ENCODE peak calls at places on chromosomes 1 and 21, in ten cellular contexts. D is cardiac fibroblast, C is right atrium auricular region, R is osteocyte, U is GM10248, Z is colonic mucosa, G is transverse colon, Q is neural crest cell, I is HFF-Myc, A is fibroblast of lung. Y is an unnamed sample.

GRCh38 chr1:184330884-184331283 is 55.9 kb upstream of the C1orf21 start:
- DNase-seq in Z (no peak), D (no peak), Q (no peak), G (no peak), I (no peak), C (no peak), A (no peak), R (no peak), U (no peak), Y (no peak)

GRCh38 chr1:150765229-150765976 is at the start of gene CTSS:
- DNase-seq in G (no peak), D (peak), C (no peak), I (peak), Z (no peak), Q (no peak), U (peak), A (no peak), R (no peak), Y (no peak)

GRCh38 chr1:229283183-229283611 is 12.3 kb downstream of the RAB4A start:
- DNase-seq in Z (no peak), C (no peak), U (no peak), I (no peak), A (no peak), R (no peak), D (no peak), G (no peak), Q (no peak), Y (no peak)

GRCh38 chr21:30733026-30733425 is 14.0 kb downstream of the KRTAP21-2 start:
- DNase-seq in Z (no peak), D (no peak), G (no peak), Q (no peak), C (no peak), U (no peak), I (no peak), A (no peak), R (no peak), Y (no peak)

GRCh38 chr21:33384851-33385331 is 18.3 kb upstream of the IFNGR2 start:
- DNase-seq in R (no peak), I (no peak), A (peak), G (no peak), Z (no peak), C (no peak), U (no peak), Q (no peak), D (no peak), Y (no peak)

GRCh38 chr1:54290443-54291184 is 90.6 kb downstream of the MRPL37 start:
- DNase-seq in D (peak), Z (no peak), U (no peak), Q (no peak), C (no peak), I (no peak), G (no peak), A (peak), R (no peak), Y (peak)

GRCh38 chr1:212118167-212118871 is 82.8 kb downstream of the DTL start:
- DNase-seq in Q (no peak), R (no peak), D (peak), U (no peak), Z (no peak), A (peak), C (no peak), G (no peak), I (no peak), Y (no peak)

GRCh38 chr21:38756746-38757145 is 49.0 kb upstream of the ETS2 start:
- DNase-seq in A (peak), C (no peak), Z (no peak), I (no peak), G (no peak), Q (no peak), R (no peak), D (peak), U (no peak), Y (peak)

GRCh38 chr1:16925635-16926490 is 4.1 kb downstream of the CROCC start:
- DNase-seq in U (peak), C (no peak), R (no peak), Q (no peak), Z (no peak), I (no peak), D (no peak), G (no peak), A (no peak), Y (no peak)

GRCh38 chr1:9684806-9685205 is 33.3 kb downstream of the PIK3CD start:
- DNase-seq in A (no peak), C (no peak), R (no peak), Z (no peak), G (no peak), Q (no peak), U (no peak), D (no peak), I (no peak), Y (no peak)

GRCh38 chr1:6365047-6365446 is 28.5 kb downstream of the ACOT7 start:
- DNase-seq in A (no peak), D (no peak), R (no peak), I (no peak), U (no peak), Q (no peak), G (no peak), Z (no peak), C (no peak), Y (no peak)

GRCh38 chr1:88549536-88549935 is 134.5 kb upstream of the PKN2 start:
- DNase-seq in A (peak), I (no peak), R (no peak), G (no peak), Z (no peak), U (no peak), Q (no peak), D (peak), C (no peak), Y (peak)

GRCh38 chr1:87404306-87404705 is 75.6 kb downstream of the LMO4 start:
- DNase-seq in Q (no peak), Z (no peak), R (no peak), A (no peak), C (no peak), G (no peak), D (no peak), U (no peak), I (no peak), Y (no peak)

GRCh38 chr1:176178316-176178715 is 28.8 kb downstream of the COP1 start:
- DNase-seq in G (no peak), D (peak), Q (no peak), A (no peak), Z (no peak), R (no peak), I (no peak), U (no peak), C (no peak), Y (no peak)

GRCh38 chr1:116336250-116336649 is 36.8 kb upstream of the ATP1A1 start:
- DNase-seq in Q (no peak), C (no peak), I (no peak), R (no peak), A (no peak), U (no peak), Z (peak), G (no peak), D (no peak), Y (no peak)

GRCh38 chr1:89987170-89987819 is 7.6 kb upstream of the ZNF326 start:
- DNase-seq in A (peak), D (peak), U (peak), I (peak), G (peak), R (no peak), C (no peak), Q (peak), Z (peak), Y (peak)

GRCh38 chr1:41728403-41729202 is 190.1 kb downstream of the HIVEP3 start:
- DNase-seq in Z (peak), A (no peak), I (no peak), C (no peak), Q (no peak), G (peak), U (peak), R (no peak), D (no peak), Y (no peak)

GRCh38 chr1:203120325-203121138 is 7.0 kb upstream of the ADORA1 start:
- DNase-seq in C (peak), G (no peak), U (no peak), D (no peak), Z (no peak), Q (no peak), R (peak), A (no peak), I (no peak), Y (no peak)

GRCh38 chr1:12196641-12197482 is 30.1 kb downstream of the TNFRSF1B start:
- DNase-seq in Q (no peak), I (no peak), D (no peak), G (peak), A (no peak), R (no peak), Z (no peak), C (no peak), U (no peak), Y (no peak)

GRCh38 chr1:211111351-211111750 is 22.6 kb downstream of the KCNH1 start:
- DNase-seq in R (no peak), U (no peak), G (no peak), D (no peak), I (no peak), Q (no peak), C (no peak), A (no peak), Z (no peak), Y (no peak)

GRCh38 chr1:211113566-211113965 is 20.4 kb downstream of the KCNH1 start:
- DNase-seq in Z (no peak), A (no peak), G (no peak), Q (no peak), I (no peak), R (no peak), D (no peak), C (no peak), U (no peak), Y (no peak)

GRCh38 chr1:211118407-211119102 is 15.4 kb downstream of the KCNH1 start:
- DNase-seq in D (no peak), R (no peak), A (peak), G (no peak), I (no peak), Q (no peak), C (no peak), U (no peak), Z (no peak), Y (peak)

DNA sequence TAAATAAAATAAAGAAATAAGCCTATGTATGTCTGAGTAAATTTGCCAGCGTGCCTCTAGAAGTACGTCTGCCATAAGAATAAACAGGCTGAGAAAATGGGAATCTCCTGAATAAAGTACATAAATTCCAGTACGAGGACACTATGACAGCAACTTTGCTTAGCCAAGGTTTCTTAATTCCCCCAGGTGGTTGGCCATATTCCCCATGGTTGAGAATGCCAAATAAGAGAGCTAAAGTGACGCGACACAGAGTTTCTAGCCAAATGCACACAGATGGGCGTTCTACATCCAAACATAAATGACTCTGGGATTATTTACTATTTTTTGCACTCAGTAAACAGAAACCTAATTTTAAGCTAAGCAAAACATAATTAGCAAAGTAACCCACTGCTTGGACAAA is 19.5 kb downstream of the KCNH1 start:
- DNase-seq in R (no peak), A (no peak), U (no peak), C (no peak), Q (no peak), G (no peak), Z (no peak), I (no peak), D (no peak), Y (no peak)
- TF ChIP-seq CTCF in R (no peak), A (no peak), U (no peak), C (no peak), Q (no peak), G (no peak), Z (no peak), I (no peak), D (no peak), Y (no peak)

GRCh38 chr1:53219711-53220110 is 723 bp downstream of the CZIB start:
- DNase-seq in U (no peak), I (no peak), G (no peak), Z (no peak), C (no peak), A (no peak), D (no peak), Q (no peak), R (no peak), Y (no peak)
- TF ChIP-seq CTCF in U (no peak), I (no peak), G (no peak), Z (no peak), C (no peak), A (no peak), D (no peak), Q (no peak), R (no peak), Y (no peak)

DNA sequence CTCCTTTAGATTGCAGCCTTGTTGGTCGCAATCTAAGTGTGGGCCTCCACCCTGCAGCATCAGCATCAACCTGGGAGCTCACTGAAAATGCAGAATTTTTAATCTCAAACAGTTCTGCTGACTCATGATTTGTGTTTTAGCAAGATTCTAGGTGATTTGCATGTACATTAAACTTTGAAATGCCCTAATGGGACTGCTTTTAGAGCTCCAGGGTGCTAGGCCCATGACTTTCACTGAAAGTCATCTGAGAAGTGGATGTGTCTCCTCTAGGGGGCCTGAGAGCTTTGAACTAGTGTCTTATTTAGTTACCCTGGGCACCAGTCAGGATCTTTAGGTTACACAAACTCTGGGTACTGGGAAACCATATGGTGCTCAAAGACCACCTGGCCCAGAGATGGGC is 9.0 kb downstream of the TRIM67 start:
- DNase-seq in R (no peak), U (no peak), G (no peak), I (no peak), D (no peak), A (no peak), Z (no peak), Q (no peak), C (no peak), Y (no peak)
- TF ChIP-seq CTCF in R (no peak), U (no peak), G (no peak), I (peak), D (no peak), A (no peak), Z (no peak), Q (peak), C (no peak), Y (peak)

GRCh38 chr1:1574721-1575537 is at the start of gene SSU72:
- DNase-seq in A (peak), R (peak), D (peak), U (peak), Q (peak), Z (peak), G (peak), C (peak), I (peak), Y (peak)
- TF ChIP-seq CTCF in A (no peak), R (no peak), D (no peak), U (no peak), Q (no peak), Z (no peak), G (no peak), C (no peak), I (no peak), Y (no peak)

GRCh38 chr1:8464377-8464776 is 146.5 kb downstream of the SLC45A1 start:
- DNase-seq in U (no peak), G (no peak), Z (no peak), D (no peak), I (no peak), A (no peak), C (no peak), R (no peak), Q (no peak), Y (no peak)

GRCh38 chr1:8465692-8466091 is 147.8 kb downstream of the SLC45A1 start:
- DNase-seq in Q (no peak), R (no peak), A (no peak), D (no peak), U (no peak), C (no peak), G (no peak), I (no peak), Z (peak), Y (no peak)

GRCh38 chr1:8467308-8467707 is 149.4 kb downstream of the SLC45A1 start:
- DNase-seq in G (no peak), D (no peak), I (no peak), A (no peak), U (no peak), Z (peak), R (no peak), C (no peak), Q (no peak), Y (no peak)

GRCh38 chr1:8463144-8463927 is 145.4 kb downstream of the SLC45A1 start:
- DNase-seq in C (no peak), D (peak), I (peak), Z (peak), R (no peak), Q (no peak), A (peak), U (no peak), G (peak), Y (peak)

DNA sequence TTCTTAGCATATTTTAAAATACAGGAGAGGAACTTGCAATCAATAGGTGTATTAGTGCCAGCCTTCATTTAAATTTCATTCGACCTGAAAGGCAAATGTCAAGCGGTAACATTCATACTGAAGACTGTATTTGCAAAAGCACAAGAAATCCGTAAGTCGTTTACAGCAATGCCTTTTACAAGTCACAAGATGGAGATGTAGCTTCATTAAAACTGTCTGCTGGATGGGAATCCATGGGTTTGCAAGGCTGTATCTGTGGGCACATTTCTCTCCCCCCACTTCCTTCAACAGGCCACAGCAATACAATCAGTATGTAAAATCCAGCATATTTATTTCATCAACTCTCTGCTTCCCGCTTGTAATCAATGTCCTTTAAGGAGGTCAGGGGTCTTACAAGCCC is 147.1 kb downstream of the SLC45A1 start:
- DNase-seq in A (no peak), Q (no peak), R (no peak), I (no peak), Z (no peak), U (no peak), D (peak), C (no peak), G (no peak), Y (no peak)
- TF ChIP-seq CTCF in A (peak), Q (no peak), R (peak), I (no peak), Z (no peak), U (no peak), D (no peak), C (peak), G (no peak), Y (no peak)

DNA sequence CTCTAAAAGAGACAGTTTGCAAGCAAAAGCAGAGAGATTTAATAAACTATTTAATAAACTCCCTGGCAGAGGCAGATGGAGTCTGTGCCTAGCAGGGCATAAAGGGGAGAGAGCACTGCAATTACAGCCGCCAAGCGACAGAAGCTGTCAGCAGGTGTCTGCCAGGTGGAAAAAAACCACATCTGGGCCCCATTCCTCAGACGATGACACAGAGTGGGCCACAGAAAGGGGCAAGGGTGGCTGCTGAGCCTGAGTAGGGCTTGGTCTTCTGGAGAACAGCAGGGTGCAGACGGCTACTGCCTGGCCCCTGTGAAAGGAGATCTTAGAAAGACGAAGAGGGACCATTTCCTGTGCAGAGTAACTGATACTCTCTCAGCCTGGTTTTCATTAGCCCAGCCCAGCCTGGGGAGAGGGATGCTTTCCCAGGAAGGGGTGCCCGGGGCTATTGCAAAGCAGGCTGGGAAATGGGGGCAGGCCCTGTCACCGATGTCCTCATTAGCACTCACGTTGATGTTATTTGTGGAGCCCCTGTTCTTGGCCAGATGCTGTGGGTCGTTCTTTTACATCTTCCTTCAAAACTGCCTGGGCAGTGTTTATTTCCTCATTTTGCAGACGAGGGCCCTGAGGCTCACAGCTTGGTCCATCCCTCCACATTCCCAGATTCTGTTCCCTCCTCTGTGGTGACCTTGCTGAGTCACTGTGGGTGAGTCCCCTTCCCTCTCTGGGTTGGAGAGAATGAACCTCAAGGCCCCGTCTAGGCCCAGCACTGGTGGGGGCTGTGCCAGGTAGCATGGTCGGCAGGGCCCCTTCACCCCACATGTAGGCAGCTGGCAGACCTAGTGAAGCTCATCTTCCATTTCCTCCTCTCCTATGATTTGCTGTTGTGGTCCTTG is 472.7 kb downstream of the PTPRU start:
- DNase-seq in Q (no peak), D (peak), U (no peak), A (peak), Z (no peak), I (peak), G (no peak), C (no peak), R (no peak), Y (peak)
- TF ChIP-seq CTCF in Q (no peak), D (no peak), U (no peak), A (no peak), Z (no peak), I (no peak), G (no peak), C (no peak), R (no peak), Y (no peak)